ENCODE peak calls at places on chromosomes 6 and 20, in four cellular contexts. A is H9; W is amygdala; N is CD4-positive, CD25-positive, alpha-beta regulatory T cell. P is an unnamed sample.

GRCh38 chr6:145814035-145814500 is 527 bp downstream of the FBXO30 start:
- DNase-seq in A (peak), W (peak), N (peak), P (peak)

GRCh38 chr6:110415297-110415916 is at the start of gene DDO:
- DNase-seq in A (no peak), W (peak), N (no peak), P (no peak)

GRCh38 chr6:154488802-154489437 is 21.6 kb downstream of the CNKSR3 start:
- DNase-seq in A (no peak), W (no peak), N (no peak), P (no peak)

GRCh38 chr6:21753571-21754108 is 160.1 kb downstream of the SOX4 start:
- DNase-seq in A (no peak), W (no peak), N (no peak), P (no peak)

GRCh38 chr20:3687655-3688054 is 5.8 kb upstream of the ADAM33 start:
- DNase-seq in A (no peak), W (peak), N (no peak), P (no peak)

GRCh38 chr6:37314803-37315515 is 38.8 kb upstream of the RNF8 start:
- DNase-seq in A (peak), W (no peak), N (peak), P (peak)

GRCh38 chr20:32582659-32583580 is 2.2 kb downstream of the NOL4L start:
- DNase-seq in A (no peak), W (no peak), N (peak), P (peak)

GRCh38 chr6:15629487-15629886 is 33.3 kb downstream of the DTNBP1 start:
- DNase-seq in A (no peak), W (no peak), N (no peak), P (no peak)

GRCh38 chr6:110590821-110591351 is 114.5 kb upstream of the SLC22A16 start:
- DNase-seq in A (no peak), W (no peak), N (no peak), P (no peak)

GRCh38 chr6:93057584-93057983 is 361.8 kb downstream of the EPHA7 start:
- DNase-seq in A (no peak), W (no peak), N (no peak), P (no peak)

GRCh38 chr6:150881911-150882481 is 16.5 kb downstream of the MTHFD1L start:
- DNase-seq in A (no peak), W (no peak), N (no peak), P (no peak)

GRCh38 chr6:125793280-125793679 is 2.5 kb downstream of the NCOA7 start:
- DNase-seq in A (no peak), W (no peak), N (no peak), P (no peak)

GRCh38 chr20:10443936-10444335 is 8.8 kb downstream of the SLX4IP start:
- DNase-seq in A (no peak), W (no peak), N (no peak), P (no peak)